ENCODE peak calls at places on chromosomes 2 and 18, in nine cellular contexts. O is hepatic stellate cell; A is substantia nigra; D is fibroblast of villous mesenchyme; V is RPMI7951; F is fibroblast of mammary gland; X is HTR-8/SVneo; R is CD4-positive, CD25-positive, alpha-beta regulatory T cell; C is NCI-H510A. B is an unnamed sample.
A peak's percentile ranks its signal among the peaks of the same experiment; 100 is the strongest.

GRCh38 chr2:201464547-201464946 is 13.0 kb downstream of the STRADB start:
- DNase-seq in C (no peak), O (no peak), V (no peak), R (no peak), A (no peak), D (no peak), F (no peak), X (no peak), B (no peak)

GRCh38 chr2:181411105-181411849 is 45.9 kb upstream of the ITGA4 start:
- DNase-seq in X (no peak), D (peak; percentile 78), C (peak; percentile 98), O (no peak), F (no peak), R (no peak), A (no peak), V (peak; percentile 8), B (peak; percentile 97)

GRCh38 chr2:207796585-207797350 is 27.1 kb upstream of the FZD5 start:
- DNase-seq in X (no peak), C (peak; percentile 81), V (no peak), O (no peak), R (no peak), A (no peak), D (peak; percentile 10), F (no peak), B (peak; percentile 66)

GRCh38 chr2:210162466-210163124 is 8.6 kb downstream of the KANSL1L start:
- DNase-seq in F (no peak), V (no peak), C (no peak), O (no peak), X (no peak), D (no peak), R (no peak), A (no peak), B (no peak)

GRCh38 chr2:106886916-106887758 is 1.2 kb upstream of the ST6GAL2 start:
- DNase-seq in F (no peak), R (peak; percentile 5), D (peak; percentile 13), A (no peak), C (peak; percentile 86), X (no peak), O (peak; percentile 21), V (peak; percentile 62), B (peak; percentile 79)

GRCh38 chr2:233029321-233029720 is 3.2 kb upstream of the NEU2 start:
- DNase-seq in D (peak; percentile 26), A (no peak), X (peak; percentile 41), F (peak; percentile 66), O (no peak), V (peak; percentile 23), R (no peak), C (no peak), B (no peak)

GRCh38 chr2:191014653-191015020 is 666 bp upstream of the STAT1 start:
- DNase-seq in F (no peak), A (no peak), D (no peak), O (no peak), C (no peak), X (no peak), R (no peak), V (no peak), B (no peak)

GRCh38 chr2:31113765-31114164 is 24.5 kb downstream of the GALNT14 start:
- DNase-seq in C (no peak), R (no peak), A (no peak), X (no peak), D (no peak), V (no peak), F (no peak), O (no peak), B (no peak)

GRCh38 chr18:48902856-48903601 is 47.7 kb downstream of the SMAD7 start:
- DNase-seq in O (peak; percentile 85), V (peak; percentile 29), R (no peak), F (peak; percentile 81), D (peak; percentile 42), C (no peak), X (no peak), A (no peak), B (no peak)

GRCh38 chr2:191404568-191404991 is 159.4 kb downstream of the MYO1B start:
- DNase-seq in R (no peak), A (no peak), C (no peak), X (no peak), F (no peak), D (peak; percentile 35), O (no peak), V (no peak), B (no peak)

GRCh38 chr2:135947483-135947882 is 37.9 kb downstream of the DARS1 start:
- DNase-seq in O (no peak), X (no peak), D (no peak), C (no peak), A (no peak), V (no peak), F (no peak), R (peak; percentile 33), B (no peak)

GRCh38 chr2:141062016-141062415 is 1068.8 kb downstream of the LRP1B start:
- DNase-seq in F (no peak), O (no peak), X (no peak), A (no peak), R (no peak), C (no peak), V (no peak), D (no peak), B (no peak)

GRCh38 chr18:22691988-22692710 is 241.0 kb upstream of the RBBP8 start:
- DNase-seq in O (peak; percentile 38), D (peak; percentile 97), C (no peak), X (no peak), A (no peak), R (no peak), V (peak; percentile 74), F (peak; percentile 95), B (no peak)

GRCh38 chr18:3114026-3114425 is 101.1 kb upstream of the LPIN2 start:
- DNase-seq in V (no peak), A (no peak), O (no peak), X (no peak), D (no peak), F (no peak), C (peak; percentile 6), R (no peak), B (no peak)

GRCh38 chr2:136796339-136796738 is 31.0 kb downstream of the THSD7B start:
- DNase-seq in D (no peak), R (no peak), V (no peak), O (no peak), F (no peak), C (no peak), A (no peak), X (no peak), B (no peak)

GRCh38 chr2:19321946-19322345 is 36.5 kb downstream of the OSR1 start:
- DNase-seq in D (peak; percentile 9), O (no peak), A (no peak), X (no peak), V (peak; percentile 36), R (no peak), F (peak; percentile 39), C (no peak), B (no peak)

GRCh38 chr18:9526458-9526857 is 51.1 kb downstream of the RALBP1 start:
- DNase-seq in C (no peak), A (no peak), R (no peak), O (no peak), V (no peak), F (no peak), X (no peak), D (no peak), B (no peak)

GRCh38 chr18:70448588-70448987 is 159.7 kb downstream of the SOCS6 start:
- DNase-seq in C (no peak), F (no peak), D (no peak), V (no peak), R (no peak), A (no peak), O (no peak), X (no peak), B (no peak)

B was measured in DMS153.